ENCODE peak calls at places on chromosome 6, in nine cellular contexts. H, N, Y, Z, M, I, T, G and E are unnamed samples.
A peak's percentile ranks its signal among the peaks of the same experiment; 100 is the strongest.

GRCh38 chr6:111952821-111953535 is 79.7 kb upstream of the FYN start:
- DNase-seq in H (no peak), N (peak; percentile 87), Y (peak; percentile 68), Z (peak; percentile 49), M (no peak), I (no peak), T (no peak), G (no peak), E (no peak)

GRCh38 chr6:143018955-143019354 is 41.7 kb upstream of the AIG1 start:
- DNase-seq in H (no peak), N (no peak), Y (no peak), Z (no peak), M (no peak), I (no peak), T (no peak), G (no peak), E (no peak)

GRCh38 chr6:23307516-23307915 is 738.1 kb downstream of the HDGFL1 start:
- DNase-seq in H (no peak), N (no peak), Y (no peak), Z (no peak), M (no peak), I (no peak), T (no peak), G (no peak), E (no peak)

GRCh38 chr6:14727494-14728395 is 518.1 kb upstream of the JARID2 start:
- DNase-seq in H (no peak), N (no peak), Y (no peak), Z (no peak), M (no peak), I (no peak), T (no peak), G (no peak), E (no peak)

GRCh38 chr6:30647039-30647801 is at the start of gene C6orf136:
- DNase-seq in H (peak; percentile 79), N (peak; percentile 93), Y (peak; percentile 63), Z (peak; percentile 91), M (peak; percentile 75), I (no peak), T (peak; percentile 90), G (peak; percentile 92), E (peak; percentile 85)

GRCh38 chr6:148082044-148082443 is 260.6 kb upstream of the SASH1 start:
- DNase-seq in H (no peak), N (no peak), Y (no peak), Z (no peak), M (no peak), I (no peak), T (no peak), G (no peak), E (no peak)

GRCh38 chr6:107666084-107666981 is 157.8 kb downstream of the SCML4 start:
- DNase-seq in H (no peak), N (no peak), Y (no peak), Z (no peak), M (no peak), I (no peak), T (no peak), G (no peak), E (no peak)

GRCh38 chr6:119215885-119216590 is 133.5 kb downstream of the MAN1A1 start:
- DNase-seq in H (no peak), N (no peak), Y (no peak), Z (no peak), M (no peak), I (no peak), T (no peak), G (no peak), E (no peak)

GRCh38 chr6:132115714-132116366 is 164.7 kb upstream of the CCN2 start:
- DNase-seq in H (no peak), N (peak; percentile 91), Y (peak; percentile 75), Z (peak; percentile 73), M (no peak), I (no peak), T (no peak), G (no peak), E (no peak)

GRCh38 chr6:89689732-89690131 is 51.2 kb upstream of the LYRM2 start:
- DNase-seq in H (no peak), N (no peak), Y (no peak), Z (no peak), M (no peak), I (peak; percentile 43), T (no peak), G (no peak), E (no peak)

GRCh38 chr6:131199568-131200272 is 64.5 kb downstream of the AKAP7 start:
- DNase-seq in H (no peak), N (peak; percentile 72), Y (peak; percentile 26), Z (peak; percentile 67), M (peak; percentile 71), I (peak; percentile 36), T (no peak), G (peak; percentile 68), E (peak; percentile 20)

GRCh38 chr6:139764498-139764986 is 390.1 kb upstream of the CITED2 start:
- DNase-seq in H (no peak), N (peak; percentile 90), Y (peak; percentile 85), Z (peak; percentile 86), M (peak; percentile 91), I (no peak), T (no peak), G (peak; percentile 20), E (no peak)

GRCh38 chr6:57174511-57174907 is 2.4 kb downstream of the BAG2 start:
- DNase-seq in H (no peak), N (no peak), Y (no peak), Z (no peak), M (no peak), I (no peak), T (no peak), G (no peak), E (no peak)

GRCh38 chr6:57173056-57173885 is 1.1 kb downstream of the BAG2 start:
- DNase-seq in H (no peak), N (peak; percentile 32), Y (peak; percentile 17), Z (peak; percentile 40), M (no peak), I (no peak), T (no peak), G (peak; percentile 30), E (no peak)

GRCh38 chr6:57177545-57178225 is 5.6 kb downstream of the BAG2 start:
- DNase-seq in H (no peak), N (no peak), Y (no peak), Z (no peak), M (no peak), I (no peak), T (no peak), G (no peak), E (no peak)

GRCh38 chr6:57173886-57174510 is 1.9 kb downstream of the BAG2 start:
- DNase-seq in H (no peak), N (peak; percentile 74), Y (peak; percentile 39), Z (peak; percentile 80), M (peak; percentile 67), I (no peak), T (no peak), G (no peak), E (no peak)

DNA sequence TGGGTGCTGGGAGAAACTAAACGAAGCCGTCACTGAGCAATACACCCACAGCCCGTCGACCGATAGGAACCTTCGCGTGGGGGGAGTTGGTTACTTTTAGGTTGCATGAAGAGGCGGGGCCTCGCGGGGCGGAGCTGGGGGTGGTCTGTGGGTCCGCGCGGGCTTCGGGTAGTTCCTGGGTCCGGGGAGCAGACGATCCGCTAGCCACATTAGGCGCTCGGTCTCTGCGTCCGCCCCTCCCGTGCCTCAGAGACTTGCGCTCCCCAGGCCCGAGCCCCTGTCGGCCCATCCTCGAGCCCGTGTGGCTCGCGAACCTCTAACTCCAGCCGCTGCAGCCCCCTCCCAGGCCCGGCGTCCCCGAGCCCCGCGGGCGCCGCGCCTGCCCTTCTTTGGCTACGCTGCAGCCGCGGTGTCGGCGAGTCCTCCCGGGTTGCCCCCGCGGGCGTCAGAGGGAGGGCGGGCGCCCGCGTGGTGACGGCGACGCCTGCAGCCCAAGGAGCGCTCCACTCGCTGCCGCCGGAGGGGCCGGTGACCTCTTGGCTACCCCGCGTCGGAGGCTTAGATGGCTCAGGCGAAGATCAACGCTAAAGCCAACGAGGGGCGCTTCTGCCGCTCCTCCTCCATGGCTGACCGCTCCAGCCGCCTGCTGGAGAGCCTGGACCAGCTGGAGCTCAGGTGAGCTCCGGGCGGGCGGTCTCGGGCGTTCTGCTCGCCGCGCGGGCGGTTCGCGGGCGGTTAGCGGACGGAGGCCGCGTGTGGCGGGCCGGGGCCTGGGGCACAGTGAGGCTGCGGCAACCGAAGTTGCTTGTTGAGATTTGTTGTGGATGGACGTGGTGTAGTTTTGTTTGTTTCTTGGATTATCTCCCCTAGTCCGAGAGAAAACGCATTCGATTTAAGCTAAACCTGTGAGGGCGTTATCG is at the start of gene BAG2:
- DNase-seq in H (peak; percentile 92), N (peak; percentile 57), Y (peak; percentile 29), Z (peak; percentile 85), M (peak; percentile 56), I (peak; percentile 54), T (peak; percentile 70), G (peak; percentile 96), E (peak; percentile 77)
- TF ChIP-seq CTCF in H (peak; percentile 29), N (peak; percentile 6), Y (peak; percentile 23), Z (no peak), M (no peak), I (peak; percentile 11), T (peak; percentile 17), G (peak; percentile 4), E (peak; percentile 27)

GRCh38 chr6:128516514-128516898 is 3.9 kb downstream of the PTPRK start:
- DNase-seq in H (no peak), N (peak; percentile 62), Y (no peak), Z (peak; percentile 55), M (no peak), I (no peak), T (no peak), G (no peak), E (no peak)
- TF ChIP-seq CTCF in H (no peak), N (peak; percentile 47), Y (peak; percentile 68), Z (peak; percentile 44), M (no peak), I (peak; percentile 14), T (peak; percentile 24), G (no peak), E (peak; percentile 38)

DNA sequence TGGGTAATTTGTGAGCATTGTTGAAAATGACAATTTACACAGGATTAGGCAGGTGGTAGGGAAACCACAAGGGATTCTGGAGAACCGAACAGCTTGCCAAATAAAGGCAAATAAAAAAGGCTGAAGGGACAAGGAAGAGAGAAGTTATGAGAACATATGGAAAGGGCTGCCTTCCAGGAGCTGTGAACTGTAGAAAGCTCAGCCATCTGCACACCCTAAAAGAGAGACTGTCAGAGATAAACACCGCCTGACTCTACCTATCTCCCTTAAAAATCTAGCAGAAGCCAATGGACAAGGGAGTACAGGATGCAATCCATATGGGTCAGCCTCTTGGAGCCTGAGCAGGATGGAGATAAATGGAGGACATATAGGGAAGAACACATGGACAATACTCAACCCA is 12.7 kb upstream of the SLC17A1 start:
- DNase-seq in H (no peak), N (no peak), Y (no peak), Z (no peak), M (no peak), I (no peak), T (no peak), G (no peak), E (no peak)
- TF ChIP-seq CTCF in H (no peak), N (no peak), Y (no peak), Z (no peak), M (no peak), I (no peak), T (no peak), G (no peak), E (no peak)

DNA sequence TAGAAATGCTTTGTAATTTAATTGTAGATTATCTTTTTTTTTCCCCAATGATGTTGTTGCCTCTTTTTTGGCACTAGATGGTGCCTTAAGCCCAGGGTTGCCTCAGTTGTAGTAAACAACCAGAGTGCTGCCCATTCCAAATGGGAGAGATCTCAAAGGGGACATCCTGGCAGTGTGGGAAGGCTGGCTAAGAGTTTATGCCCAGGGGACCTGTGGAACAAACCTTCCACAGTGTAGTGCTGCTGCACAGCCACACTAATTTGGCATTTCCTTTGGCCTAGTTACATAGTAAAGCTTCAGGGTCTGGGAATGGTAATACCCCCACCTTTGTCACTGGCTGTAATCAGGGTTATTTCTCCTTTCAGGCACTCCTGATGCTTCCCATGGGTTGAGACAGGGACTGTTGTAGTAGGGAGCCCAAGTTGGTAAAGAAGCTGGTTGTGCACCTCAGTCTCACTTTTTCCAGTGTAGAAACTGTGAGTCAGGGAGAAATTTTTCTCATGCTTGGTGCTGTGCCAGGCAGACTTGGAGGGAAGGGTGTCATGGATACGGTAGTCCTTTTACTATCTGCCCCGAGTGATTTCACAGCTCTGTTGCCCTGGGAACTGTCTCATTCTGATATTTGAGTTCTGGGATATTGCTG is 177.8 kb upstream of the ECI2 start:
- DNase-seq in H (no peak), N (peak; percentile 95), Y (peak; percentile 92), Z (peak; percentile 94), M (peak; percentile 68), I (no peak), T (no peak), G (no peak), E (no peak)
- TF ChIP-seq CTCF in H (no peak), N (peak; percentile 72), Y (peak; percentile 88), Z (peak; percentile 66), M (peak; percentile 51), I (peak; percentile 58), T (no peak), G (peak; percentile 31), E (no peak)